ENCODE peak calls at places on chromosome 3, in ten cellular contexts. F is OCI-LY7; K is activated T-helper 1 cell treated with anti-CD3 and anti-CD28 coated beads, Interleukin-2, amount 50 U/mL, for 16 hours; N is NCI-H2171; Q is foreskin melanocyte; W is fibroblast of pulmonary artery; I is T47D; Z is fibroblast of the aortic adventitia; C is choroid plexus epithelial cell; D is stimulated activated CD4-positive, alpha-beta T cell treated with anti-CD3 and anti-CD28 coated beads, Interleukin-1b, Interleukin-23, amount 100 ng/mL, for 48 hours. G is an unnamed sample.
A peak's percentile ranks its signal among the peaks of the same experiment; 100 is the strongest.

GRCh38 chr3:64600246-64600645 is 87.6 kb downstream of the ADAMTS9 start:
- DNase-seq in F (no peak), K (no peak), N (no peak), Q (no peak), W (no peak), I (no peak), Z (no peak), C (no peak), D (no peak), G (no peak)

GRCh38 chr3:37554364-37554763 is 307.3 kb upstream of the CTDSPL start:
- DNase-seq in F (no peak), K (no peak), N (no peak), Q (no peak), W (no peak), I (no peak), Z (no peak), C (no peak), D (no peak), G (no peak)

GRCh38 chr3:186990282-186990681 is 60.0 kb downstream of the ST6GAL1 start:
- DNase-seq in F (peak; percentile 18), K (no peak), N (no peak), Q (no peak), W (no peak), I (no peak), Z (no peak), C (no peak), D (no peak), G (no peak)

GRCh38 chr3:150583028-150583427 is 20.1 kb upstream of the SELENOT start:
- DNase-seq in F (no peak), K (no peak), N (no peak), Q (no peak), W (no peak), I (no peak), Z (no peak), C (no peak), D (no peak), G (no peak)

GRCh38 chr3:154955907-154956533 is 124.1 kb upstream of the MME start:
- DNase-seq in F (no peak), K (no peak), N (no peak), Q (peak; percentile 35), W (no peak), I (no peak), Z (no peak), C (no peak), D (no peak), G (no peak)

GRCh38 chr3:144491333-144491732 is 519.7 kb downstream of the DIPK2A start:
- DNase-seq in F (no peak), K (no peak), N (no peak), Q (no peak), W (peak; percentile 7), I (no peak), Z (no peak), C (no peak), D (no peak), G (no peak)

GRCh38 chr3:17941134-17941533 is 198.7 kb upstream of the TBC1D5 start:
- DNase-seq in F (no peak), K (no peak), N (no peak), Q (no peak), W (no peak), I (no peak), Z (no peak), C (no peak), D (no peak), G (no peak)

GRCh38 chr3:125324341-125324740 is 50.8 kb downstream of the ZNF148 start:
- DNase-seq in F (no peak), K (no peak), N (no peak), Q (no peak), W (no peak), I (no peak), Z (no peak), C (no peak), D (no peak), G (no peak)

GRCh38 chr3:129936757-129937156 is 37.8 kb upstream of the TRH start:
- DNase-seq in F (no peak), K (no peak), N (no peak), Q (peak; percentile 53), W (peak; percentile 70), I (no peak), Z (peak; percentile 79), C (peak; percentile 82), D (no peak), G (no peak)

GRCh38 chr3:44208086-44208485 is 33.6 kb upstream of the TOPAZ1 start:
- DNase-seq in F (no peak), K (no peak), N (no peak), Q (peak; percentile 56), W (no peak), I (no peak), Z (no peak), C (peak; percentile 47), D (no peak), G (no peak)

GRCh38 chr3:101999177-101999778 is 150.0 kb downstream of the NFKBIZ start:
- DNase-seq in F (no peak), K (no peak), N (no peak), Q (no peak), W (no peak), I (no peak), Z (no peak), C (peak; percentile 68), D (no peak), G (no peak)

GRCh38 chr3:157544501-157545139 is 41.4 kb upstream of the VEPH1 start:
- DNase-seq in F (no peak), K (no peak), N (no peak), Q (peak; percentile 54), W (peak; percentile 88), I (no peak), Z (peak; percentile 89), C (peak; percentile 95), D (no peak), G (no peak)

GRCh38 chr3:36701249-36701572 is 63.1 kb downstream of the DCLK3 start:
- DNase-seq in F (no peak), K (no peak), N (no peak), Q (no peak), W (no peak), I (no peak), Z (no peak), C (no peak), D (no peak), G (no peak)

G was measured in DMS 273 treated with DMSO at 0.1 percent for 48 hours.